ENCODE peak calls at places on chromosomes 16 and 17, in eight cellular contexts. One of them, this sample, is unnamed.
A peak's percentile ranks its signal among the peaks of the same experiment; 100 is the strongest.

GRCh38 chr16:55815320-55815719 is 17.6 kb downstream of the CES1 start:
- DNase-seq in CD4-positive, alpha-beta T cell: no peak
- DNase-seq in body of pancreas: no peak
- DNase-seq in GM10248: no peak
- DNase-seq in RWPE1: no peak
- DNase-seq in heart right ventricle: no peak
- DNase-seq in MM.1S: no peak
- DNase-seq in upper lobe of right lung: no peak
- DNase-seq in this sample: no peak

GRCh38 chr17:28907709-28908475 is 5.0 kb upstream of the DHRS13 start:
- DNase-seq in MM.1S: no peak
- DNase-seq in body of pancreas: no peak
- DNase-seq in CD4-positive, alpha-beta T cell: no peak
- DNase-seq in RWPE1: no peak
- DNase-seq in heart right ventricle: no peak
- DNase-seq in upper lobe of right lung: no peak
- DNase-seq in GM10248: no peak
- DNase-seq in this sample: no peak

GRCh38 chr16:68972720-68973119 is 129.4 kb downstream of the TANGO6 start:
- DNase-seq in body of pancreas: no peak
- DNase-seq in MM.1S: no peak
- DNase-seq in upper lobe of right lung: no peak
- DNase-seq in RWPE1: no peak
- DNase-seq in heart right ventricle: peak; percentile 8
- DNase-seq in CD4-positive, alpha-beta T cell: no peak
- DNase-seq in GM10248: no peak
- DNase-seq in this sample: no peak

GRCh38 chr16:13630292-13630850 is 289.6 kb upstream of the ERCC4 start:
- DNase-seq in body of pancreas: no peak
- DNase-seq in heart right ventricle: no peak
- DNase-seq in RWPE1: no peak
- DNase-seq in upper lobe of right lung: no peak
- DNase-seq in MM.1S: no peak
- DNase-seq in GM10248: no peak
- DNase-seq in CD4-positive, alpha-beta T cell: no peak
- DNase-seq in this sample: no peak

GRCh38 chr17:17846003-17846402 is 9.2 kb upstream of the SREBF1 start:
- DNase-seq in RWPE1: no peak
- DNase-seq in upper lobe of right lung: no peak
- DNase-seq in MM.1S: no peak
- DNase-seq in CD4-positive, alpha-beta T cell: no peak
- DNase-seq in heart right ventricle: no peak
- DNase-seq in GM10248: no peak
- DNase-seq in body of pancreas: no peak
- DNase-seq in this sample: no peak

GRCh38 chr17:38349097-38349904 is 2.3 kb upstream of the SOCS7 start:
- DNase-seq in CD4-positive, alpha-beta T cell: peak; percentile 84
- DNase-seq in body of pancreas: peak; percentile 91
- DNase-seq in RWPE1: peak; percentile 56
- DNase-seq in MM.1S: peak; percentile 82
- DNase-seq in upper lobe of right lung: peak; percentile 90
- DNase-seq in GM10248: peak; percentile 77
- DNase-seq in heart right ventricle: peak; percentile 87
- DNase-seq in this sample: peak; percentile 80

GRCh38 chr17:10668771-10669170 is 11.7 kb upstream of the MYH3 start:
- DNase-seq in GM10248: no peak
- DNase-seq in MM.1S: no peak
- DNase-seq in upper lobe of right lung: no peak
- DNase-seq in heart right ventricle: no peak
- DNase-seq in body of pancreas: no peak
- DNase-seq in CD4-positive, alpha-beta T cell: no peak
- DNase-seq in RWPE1: peak; percentile 39
- DNase-seq in this sample: no peak

GRCh38 chr16:15434079-15434424 is 336 bp upstream of the BMERB1 start:
- DNase-seq in upper lobe of right lung: no peak
- DNase-seq in heart right ventricle: no peak
- DNase-seq in MM.1S: no peak
- DNase-seq in body of pancreas: no peak
- DNase-seq in CD4-positive, alpha-beta T cell: no peak
- DNase-seq in RWPE1: no peak
- DNase-seq in GM10248: no peak
- DNase-seq in this sample: no peak

GRCh38 chr17:565506-565905 is 149.1 kb downstream of the VPS53 start:
- DNase-seq in GM10248: no peak
- DNase-seq in body of pancreas: no peak
- DNase-seq in heart right ventricle: no peak
- DNase-seq in RWPE1: no peak
- DNase-seq in CD4-positive, alpha-beta T cell: no peak
- DNase-seq in MM.1S: no peak
- DNase-seq in upper lobe of right lung: no peak
- DNase-seq in this sample: no peak

GRCh38 chr17:7356779-7357178 is 1.8 kb downstream of the TMEM95 start:
- DNase-seq in heart right ventricle: no peak
- DNase-seq in MM.1S: no peak
- DNase-seq in GM10248: no peak
- DNase-seq in upper lobe of right lung: no peak
- DNase-seq in body of pancreas: no peak
- DNase-seq in RWPE1: no peak
- DNase-seq in CD4-positive, alpha-beta T cell: no peak
- DNase-seq in this sample: no peak

GRCh38 chr16:74291577-74292208 is 4.9 kb upstream of the PSMD7 start:
- DNase-seq in upper lobe of right lung: no peak
- DNase-seq in GM10248: no peak
- DNase-seq in body of pancreas: no peak
- DNase-seq in MM.1S: no peak
- DNase-seq in CD4-positive, alpha-beta T cell: no peak
- DNase-seq in RWPE1: peak; percentile 96
- DNase-seq in heart right ventricle: no peak
- DNase-seq in this sample: no peak

GRCh38 chr16:9854665-9855064 is 327.6 kb downstream of the GRIN2A start:
- DNase-seq in body of pancreas: no peak
- DNase-seq in upper lobe of right lung: no peak
- DNase-seq in CD4-positive, alpha-beta T cell: no peak
- DNase-seq in heart right ventricle: peak; percentile 64
- DNase-seq in RWPE1: no peak
- DNase-seq in MM.1S: no peak
- DNase-seq in GM10248: no peak
- DNase-seq in this sample: no peak

GRCh38 chr16:46873201-46873600 is 11.0 kb upstream of the GPT2 start:
- DNase-seq in heart right ventricle: no peak
- DNase-seq in upper lobe of right lung: no peak
- DNase-seq in GM10248: no peak
- DNase-seq in CD4-positive, alpha-beta T cell: no peak
- DNase-seq in body of pancreas: no peak
- DNase-seq in MM.1S: no peak
- DNase-seq in RWPE1: no peak
- DNase-seq in this sample: no peak

GRCh38 chr16:26987631-26988030 is 79.1 kb upstream of the C16orf82 start:
- DNase-seq in body of pancreas: no peak
- DNase-seq in heart right ventricle: no peak
- DNase-seq in GM10248: no peak
- DNase-seq in RWPE1: no peak
- DNase-seq in CD4-positive, alpha-beta T cell: no peak
- DNase-seq in upper lobe of right lung: no peak
- DNase-seq in MM.1S: no peak
- DNase-seq in this sample: no peak

GRCh38 chr17:77213778-77214132 is 73.0 kb downstream of the SEC14L1 start:
- DNase-seq in body of pancreas: no peak
- DNase-seq in CD4-positive, alpha-beta T cell: no peak
- DNase-seq in upper lobe of right lung: no peak
- DNase-seq in heart right ventricle: no peak
- DNase-seq in GM10248: no peak
- DNase-seq in MM.1S: no peak
- DNase-seq in RWPE1: no peak
- DNase-seq in this sample: no peak

GRCh38 chr17:3963214-3964201 is 729 bp downstream of the ATP2A3 start:
- DNase-seq in heart right ventricle: no peak
- DNase-seq in RWPE1: no peak
- DNase-seq in CD4-positive, alpha-beta T cell: peak; percentile 76
- DNase-seq in GM10248: peak; percentile 67
- DNase-seq in MM.1S: peak; percentile 73
- DNase-seq in body of pancreas: peak; percentile 41
- DNase-seq in upper lobe of right lung: peak; percentile 74
- DNase-seq in this sample: peak; percentile 77

GRCh38 chr17:81952792-81953228 is 5.8 kb upstream of the MYADML2 start:
- DNase-seq in heart right ventricle: no peak
- DNase-seq in MM.1S: no peak
- DNase-seq in upper lobe of right lung: no peak
- DNase-seq in GM10248: no peak
- DNase-seq in body of pancreas: no peak
- DNase-seq in RWPE1: no peak
- DNase-seq in CD4-positive, alpha-beta T cell: no peak
- DNase-seq in this sample: no peak

GRCh38 chr17:72931163-72931562 is 161.3 kb downstream of the SLC39A11 start:
- DNase-seq in GM10248: peak; percentile 47
- DNase-seq in heart right ventricle: no peak
- DNase-seq in body of pancreas: no peak
- DNase-seq in CD4-positive, alpha-beta T cell: no peak
- DNase-seq in MM.1S: no peak
- DNase-seq in RWPE1: no peak
- DNase-seq in upper lobe of right lung: no peak
- DNase-seq in this sample: peak; percentile 69

GRCh38 chr17:12985431-12986285 is 32.2 kb downstream of the ELAC2 start:
- DNase-seq in upper lobe of right lung: no peak
- DNase-seq in body of pancreas: no peak
- DNase-seq in CD4-positive, alpha-beta T cell: no peak
- DNase-seq in GM10248: no peak
- DNase-seq in heart right ventricle: peak; percentile 67
- DNase-seq in RWPE1: no peak
- DNase-seq in MM.1S: no peak
- DNase-seq in this sample: no peak

DNA sequence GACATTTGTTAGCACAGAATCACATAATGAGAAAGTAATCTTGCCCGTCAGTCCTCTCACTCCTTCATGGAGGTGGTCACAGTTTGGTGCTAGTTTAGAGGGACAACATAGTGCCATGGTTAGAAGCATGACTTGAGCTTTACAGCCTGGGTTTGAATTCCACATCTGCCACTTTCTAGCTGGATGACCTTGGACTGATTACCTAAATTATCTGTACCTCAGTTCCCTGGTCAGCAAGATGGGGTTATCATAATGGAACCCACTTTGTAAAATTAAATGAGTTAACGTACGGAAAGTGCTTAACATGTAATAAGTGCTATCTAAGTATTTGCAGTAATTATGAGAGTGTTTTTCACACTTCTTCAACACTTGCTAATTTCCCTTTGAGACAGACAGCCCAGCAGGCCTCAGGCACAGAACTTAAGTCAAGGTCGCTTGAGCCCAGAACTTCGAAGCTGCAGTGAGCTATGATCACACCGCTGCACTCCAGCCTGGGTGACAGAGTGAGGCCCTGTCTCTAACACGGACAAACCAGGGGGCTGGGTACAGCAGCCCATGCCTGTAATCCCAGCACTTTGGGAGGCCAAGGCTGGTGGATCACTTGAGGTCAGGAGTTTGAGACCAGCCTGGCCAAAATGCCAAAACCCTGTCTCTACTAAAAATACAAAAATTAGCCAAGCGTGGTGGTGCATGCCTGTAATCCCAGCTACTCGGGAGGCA is 7.1 kb downstream of the VWA3A start:
- DNase-seq in upper lobe of right lung: no peak
- DNase-seq in GM10248: no peak
- DNase-seq in body of pancreas: no peak
- DNase-seq in heart right ventricle: no peak
- DNase-seq in CD4-positive, alpha-beta T cell: no peak
- DNase-seq in RWPE1: no peak
- DNase-seq in MM.1S: no peak
- DNase-seq in this sample: no peak
- TF ChIP-seq CTCF in upper lobe of right lung: no peak
- TF ChIP-seq CTCF in GM10248: no peak
- TF ChIP-seq CTCF in body of pancreas: no peak
- TF ChIP-seq CTCF in heart right ventricle: no peak
- TF ChIP-seq CTCF in CD4-positive, alpha-beta T cell: peak; percentile 14
- TF ChIP-seq CTCF in RWPE1: peak; percentile 17
- TF ChIP-seq CTCF in MM.1S: no peak
- TF ChIP-seq CTCF in this sample: peak; percentile 1

GRCh38 chr16:19884611-19885455 is at the start of gene GPRC5B:
- DNase-seq in heart right ventricle: peak; percentile 53
- DNase-seq in CD4-positive, alpha-beta T cell: peak; percentile 28
- DNase-seq in upper lobe of right lung: peak; percentile 67
- DNase-seq in GM10248: peak; percentile 61
- DNase-seq in RWPE1: peak; percentile 36
- DNase-seq in body of pancreas: peak; percentile 53
- DNase-seq in MM.1S: peak; percentile 33
- DNase-seq in this sample: peak; percentile 70
- TF ChIP-seq CTCF in heart right ventricle: no peak
- TF ChIP-seq CTCF in CD4-positive, alpha-beta T cell: no peak
- TF ChIP-seq CTCF in upper lobe of right lung: peak; percentile 8
- TF ChIP-seq CTCF in GM10248: peak; percentile 33
- TF ChIP-seq CTCF in RWPE1: no peak
- TF ChIP-seq CTCF in body of pancreas: peak; percentile 38
- TF ChIP-seq CTCF in MM.1S: no peak
- TF ChIP-seq CTCF in this sample: no peak

GRCh38 chr17:43983515-43984411 is 20.7 kb upstream of the NAGS start:
- DNase-seq in upper lobe of right lung: peak; percentile 80
- DNase-seq in body of pancreas: peak; percentile 20
- DNase-seq in CD4-positive, alpha-beta T cell: no peak
- DNase-seq in GM10248: no peak
- DNase-seq in RWPE1: no peak
- DNase-seq in heart right ventricle: no peak
- DNase-seq in MM.1S: no peak
- DNase-seq in this sample: no peak
- TF ChIP-seq CTCF in upper lobe of right lung: peak; percentile 31
- TF ChIP-seq CTCF in body of pancreas: no peak
- TF ChIP-seq CTCF in CD4-positive, alpha-beta T cell: no peak
- TF ChIP-seq CTCF in GM10248: no peak
- TF ChIP-seq CTCF in RWPE1: no peak
- TF ChIP-seq CTCF in heart right ventricle: no peak
- TF ChIP-seq CTCF in MM.1S: no peak
- TF ChIP-seq CTCF in this sample: peak; percentile 11

GRCh38 chr17:51260237-51260959 is at the start of gene UTP18:
- DNase-seq in CD4-positive, alpha-beta T cell: peak; percentile 95
- DNase-seq in body of pancreas: peak; percentile 97
- DNase-seq in MM.1S: peak; percentile 97
- DNase-seq in upper lobe of right lung: peak; percentile 99
- DNase-seq in GM10248: peak; percentile 97
- DNase-seq in RWPE1: peak; percentile 99
- DNase-seq in heart right ventricle: peak; percentile 97
- DNase-seq in this sample: peak; percentile 97

GRCh38 chr17:51259574-51260236 is at the start of gene MBTD1:
- DNase-seq in heart right ventricle: peak; percentile 97
- DNase-seq in CD4-positive, alpha-beta T cell: peak; percentile 91
- DNase-seq in upper lobe of right lung: peak; percentile 96
- DNase-seq in GM10248: peak; percentile 98
- DNase-seq in MM.1S: peak; percentile 94
- DNase-seq in RWPE1: peak; percentile 96
- DNase-seq in body of pancreas: peak; percentile 94
- DNase-seq in this sample: peak; percentile 98

GRCh38 chr17:51260960-51261958 is 913 bp downstream of the UTP18 start:
- DNase-seq in CD4-positive, alpha-beta T cell: peak; percentile 73
- DNase-seq in upper lobe of right lung: peak; percentile 89
- DNase-seq in heart right ventricle: peak; percentile 46
- DNase-seq in GM10248: peak; percentile 77
- DNase-seq in body of pancreas: peak; percentile 72
- DNase-seq in RWPE1: peak; percentile 62
- DNase-seq in MM.1S: peak; percentile 73
- DNase-seq in this sample: peak; percentile 82

GRCh38 chr17:51258756-51259573 is 884 bp downstream of the MBTD1 start:
- DNase-seq in RWPE1: peak; percentile 34
- DNase-seq in GM10248: peak; percentile 15
- DNase-seq in MM.1S: no peak
- DNase-seq in heart right ventricle: peak; percentile 22
- DNase-seq in body of pancreas: peak; percentile 37
- DNase-seq in CD4-positive, alpha-beta T cell: no peak
- DNase-seq in upper lobe of right lung: no peak
- DNase-seq in this sample: no peak

GRCh38 chr17:51263001-51263400 is 2.7 kb downstream of the UTP18 start:
- DNase-seq in MM.1S: no peak
- DNase-seq in heart right ventricle: no peak
- DNase-seq in body of pancreas: no peak
- DNase-seq in CD4-positive, alpha-beta T cell: no peak
- DNase-seq in RWPE1: no peak
- DNase-seq in GM10248: no peak
- DNase-seq in upper lobe of right lung: no peak
- DNase-seq in this sample: no peak
- TF ChIP-seq CTCF in MM.1S: no peak
- TF ChIP-seq CTCF in heart right ventricle: no peak
- TF ChIP-seq CTCF in body of pancreas: no peak
- TF ChIP-seq CTCF in CD4-positive, alpha-beta T cell: no peak
- TF ChIP-seq CTCF in RWPE1: no peak
- TF ChIP-seq CTCF in GM10248: no peak
- TF ChIP-seq CTCF in upper lobe of right lung: no peak
- TF ChIP-seq CTCF in this sample: no peak